ENCODE peak calls at places on chromosomes 7 and 10, in five cellular contexts. C, U, Q, E and R are unnamed samples.

GRCh38 chr10:6204063-6204340 is 1.3 kb downstream of the PFKFB3 start:
- DNase-seq in E (peak; percentile 66), U (peak; percentile 42), C (no peak), Q (peak; percentile 20), R (no peak)

GRCh38 chr10:8042864-8043568 is 11.5 kb upstream of the GATA3 start:
- DNase-seq in C (no peak), Q (no peak), U (no peak), E (no peak), R (no peak)

GRCh38 chr7:3282457-3282856 is 18.6 kb upstream of the SDK1 start:
- DNase-seq in C (peak; percentile 75), Q (no peak), E (no peak), U (no peak), R (no peak)

GRCh38 chr10:74704629-74705360 is 121.6 kb upstream of the KAT6B start:
- DNase-seq in E (no peak), Q (no peak), C (no peak), U (no peak), R (no peak)

GRCh38 chr10:7354330-7355047 is 56.3 kb downstream of the SFMBT2 start:
- DNase-seq in Q (no peak), E (no peak), U (no peak), C (peak; percentile 1), R (peak; percentile 32)

GRCh38 chr7:27101906-27102577 is 441 bp downstream of the HOXA2 start:
- DNase-seq in E (no peak), C (no peak), U (no peak), Q (no peak), R (no peak)

GRCh38 chr10:84018826-84019225 is 120.5 kb upstream of the GHITM start:
- DNase-seq in E (no peak), U (no peak), Q (no peak), C (no peak), R (no peak)

GRCh38 chr10:110408203-110408871 is 89.4 kb upstream of the DUSP5 start:
- DNase-seq in C (no peak), E (no peak), U (no peak), Q (no peak), R (no peak)

GRCh38 chr10:78438094-78438906 is 404.6 kb downstream of the RPS24 start:
- DNase-seq in Q (no peak), U (no peak), C (no peak), E (no peak), R (peak; percentile 41)

GRCh38 chr10:101901340-101901739 is 57.7 kb upstream of the KCNIP2 start:
- DNase-seq in Q (no peak), U (no peak), E (no peak), C (no peak), R (no peak)

GRCh38 chr7:36021367-36021766 is 131.7 kb upstream of the EEPD1 start:
- DNase-seq in E (no peak), Q (no peak), C (peak; percentile 16), U (no peak), R (no peak)

GRCh38 chr10:50512214-50512595 is 111.6 kb downstream of the SGMS1 start:
- DNase-seq in C (peak; percentile 22), E (no peak), U (no peak), Q (no peak), R (no peak)

GRCh38 chr7:127304087-127304486 is 51.3 kb upstream of the GRM8 start:
- DNase-seq in Q (no peak), E (no peak), C (no peak), U (no peak), R (no peak)

GRCh38 chr7:131157530-131158243 is 170.0 kb upstream of the MKLN1 start:
- DNase-seq in U (no peak), Q (no peak), C (peak; percentile 50), E (no peak), R (peak; percentile 87)

GRCh38 chr7:23918856-23919255 is 208.8 kb downstream of the STK31 start:
- DNase-seq in C (peak; percentile 79), U (no peak), Q (no peak), E (no peak), R (no peak)

GRCh38 chr10:22590115-22590514 is 124.3 kb downstream of the PIP4K2A start:
- DNase-seq in Q (no peak), C (no peak), E (no peak), U (no peak), R (no peak)

GRCh38 chr10:126160971-126161630 is 227.2 kb downstream of the ADAM12 start:
- DNase-seq in E (no peak), C (peak; percentile 35), Q (no peak), U (no peak), R (no peak)

GRCh38 chr10:125154529-125154928 is 5.8 kb downstream of the CTBP2 start:
- DNase-seq in U (no peak), Q (no peak), C (no peak), E (no peak), R (peak; percentile 8)